ENCODE peak calls at places on chromosomes 11 and 22, in nine cellular contexts. N is neural crest cell, F is stomach, H is ovary, X is psoas muscle, P is left ventricle myocardium inferior, S is breast epithelium, D is fibroblast of pulmonary artery, Y is fibroblast of lung. K is an unnamed sample.

GRCh38 chr11:72225411-72225951 is 914 bp downstream of the INPPL1 start:
- DNase-seq in Y (no peak), H (peak), X (no peak), S (peak), F (no peak), N (no peak), D (no peak), P (no peak), K (peak)

GRCh38 chr11:7537260-7537659 is 23.5 kb downstream of the PPFIBP2 start:
- DNase-seq in N (no peak), F (no peak), D (no peak), S (no peak), P (no peak), H (no peak), X (no peak), Y (no peak), K (no peak)

GRCh38 chr11:113949891-113950290 is 25.0 kb upstream of the HTR3A start:
- DNase-seq in N (no peak), Y (no peak), S (no peak), P (no peak), X (no peak), F (no peak), D (no peak), H (no peak), K (no peak)

GRCh38 chr22:22168190-22168940 is 76.2 kb upstream of the VPREB1 start:
- DNase-seq in N (no peak), P (no peak), S (no peak), D (peak), F (no peak), X (no peak), Y (peak), H (no peak), K (peak)

GRCh38 chr22:32020117-32020516 is 22.9 kb upstream of the SLC5A1 start:
- DNase-seq in X (no peak), P (no peak), S (no peak), N (no peak), F (no peak), H (no peak), D (peak), Y (peak), K (no peak)

GRCh38 chr11:118015385-118015841 is 29.2 kb downstream of the IL10RA start:
- DNase-seq in N (no peak), H (no peak), D (no peak), F (no peak), X (no peak), S (no peak), P (no peak), Y (no peak), K (no peak)

GRCh38 chr22:45009881-45010531 is at the start of gene PHF21B:
- DNase-seq in X (peak), P (peak), F (peak), D (peak), S (no peak), Y (peak), H (peak), N (peak), K (peak)

GRCh38 chr22:19970479-19971275 is 29.1 kb upstream of the TXNRD2 start:
- DNase-seq in D (peak), X (peak), N (peak), H (peak), Y (peak), S (no peak), P (peak), F (peak), K (peak)

GRCh38 chr11:57349491-57350274 is 11.5 kb downstream of the P2RX3 start:
- DNase-seq in H (peak), X (peak), D (peak), P (peak), S (no peak), Y (peak), N (peak), F (peak), K (peak)

GRCh38 chr11:93099811-93100210 is 98.0 kb downstream of the SLC36A4 start:
- DNase-seq in H (no peak), F (no peak), Y (no peak), P (no peak), D (peak), S (no peak), N (no peak), X (no peak), K (no peak)

GRCh38 chr11:57482782-57483569 is 22.6 kb downstream of the RTN4RL2 start:
- DNase-seq in S (no peak), H (peak), F (peak), X (peak), D (no peak), Y (no peak), P (peak), N (peak), K (peak)

DNA sequence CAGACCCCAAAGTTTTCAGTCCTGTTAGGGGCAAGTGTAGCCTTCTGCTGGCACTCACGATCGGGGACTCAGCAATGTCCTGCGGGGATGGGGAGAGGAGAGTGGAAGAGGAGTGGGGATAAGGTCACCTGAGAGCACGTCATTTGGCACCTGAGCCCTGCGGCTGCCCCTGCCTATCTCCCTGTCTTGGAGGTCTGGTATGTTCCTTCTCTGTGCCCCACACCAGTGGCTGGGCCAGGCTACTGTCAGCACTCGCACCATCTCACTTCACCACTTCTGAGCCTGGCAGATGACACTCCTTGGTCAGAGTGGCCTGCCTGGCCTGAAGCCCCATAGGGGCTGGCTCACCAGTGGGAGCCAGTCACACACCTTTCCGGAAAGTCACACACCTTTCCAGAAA is 20.1 kb upstream of the CHADL start:
- DNase-seq in P (peak), N (no peak), S (no peak), X (no peak), F (no peak), H (no peak), Y (no peak), D (no peak), K (no peak)
- TF ChIP-seq CTCF in P (no peak), N (no peak), S (no peak), X (no peak), F (no peak), H (no peak), Y (no peak), D (no peak), K (no peak)

GRCh38 chr11:6062691-6063358 is 32.3 kb upstream of the OR56A1 start:
- DNase-seq in X (no peak), D (no peak), F (no peak), H (no peak), P (no peak), N (no peak), Y (no peak), S (no peak), K (no peak)
- TF ChIP-seq CTCF in X (no peak), D (no peak), F (no peak), H (no peak), P (no peak), N (no peak), Y (no peak), S (no peak), K (no peak)

DNA sequence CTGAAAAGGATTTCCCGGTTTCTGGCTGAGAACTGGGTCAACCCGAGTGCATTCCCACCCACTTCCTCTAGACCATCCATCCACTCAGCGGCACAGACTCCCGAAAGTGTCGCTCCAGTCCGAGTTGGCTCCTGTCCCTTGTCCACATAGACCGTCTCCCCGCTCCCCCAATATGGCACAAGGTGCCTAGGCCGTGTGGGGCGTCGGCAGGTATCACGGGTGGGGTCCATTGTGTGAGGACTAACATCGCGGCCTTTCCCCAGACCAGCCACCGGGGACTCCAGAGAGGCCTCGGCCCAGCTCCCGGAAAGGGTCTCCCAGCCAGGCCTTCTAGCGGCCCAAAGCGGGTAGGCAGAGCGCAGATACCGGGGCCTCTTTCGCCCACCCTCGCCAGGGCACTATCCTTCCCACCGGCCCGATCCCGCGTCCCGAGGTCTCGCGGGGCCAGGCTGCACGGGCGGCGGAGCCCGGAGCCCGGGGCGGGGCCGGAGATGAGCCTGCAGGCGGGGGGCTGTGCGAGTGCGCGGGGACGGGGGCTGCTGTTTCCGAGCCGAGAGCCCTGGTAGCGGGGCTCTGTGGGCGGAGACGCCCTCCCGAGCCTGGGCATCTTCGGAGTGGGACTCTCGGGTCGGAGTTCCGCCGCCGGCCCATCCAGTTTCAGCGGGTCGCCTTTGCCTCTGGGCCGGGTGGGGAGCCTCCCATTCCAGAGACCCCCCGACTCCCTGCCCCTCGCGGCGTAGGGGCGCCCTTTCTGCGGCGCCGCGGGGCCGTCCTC is 21.1 kb downstream of the SERPINH1 start:
- DNase-seq in N (peak), Y (peak), P (peak), F (peak), X (peak), S (peak), D (peak), H (peak), K (peak)
- TF ChIP-seq CTCF in N (peak), Y (peak), P (peak), F (no peak), X (peak), S (no peak), D (peak), H (peak), K (no peak)

GRCh38 chr11:34468209-34468841 is 29.6 kb downstream of the CAT start:
- DNase-seq in F (peak), H (no peak), S (no peak), Y (peak), N (no peak), D (peak), P (no peak), X (no peak), K (peak)
- TF ChIP-seq CTCF in F (peak), H (no peak), S (no peak), Y (peak), N (peak), D (peak), P (peak), X (peak), K (peak)

GRCh38 chr11:66868726-66869291 is 11.9 kb downstream of the LRFN4 start:
- DNase-seq in P (no peak), N (no peak), H (no peak), Y (no peak), F (peak), S (peak), D (no peak), X (no peak), K (peak)
- TF ChIP-seq CTCF in P (peak), N (peak), H (no peak), Y (no peak), F (peak), S (peak), D (no peak), X (no peak), K (peak)